ENCODE peak calls at places on chromosomes 4 and X, in six cellular contexts. Z, O, S, P, D and Q are unnamed samples.

GRCh38 chrX:77668391-77669237 is 117.4 kb downstream of the ATRX start:
- DNase-seq in Z (peak; percentile 5), S (no peak), P (no peak), O (no peak), D (peak; percentile 44), Q (no peak)

GRCh38 chr4:171117457-171117856 is 695.7 kb upstream of the GALNTL6 start:
- DNase-seq in O (no peak), Z (no peak), D (peak; percentile 8), P (no peak), S (no peak), Q (no peak)

GRCh38 chr4:176185068-176185467 is 10.3 kb downstream of the SPATA4 start:
- DNase-seq in O (no peak), S (no peak), Z (peak; percentile 60), D (peak; percentile 66), P (no peak), Q (no peak)

GRCh38 chr4:168800926-168801325 is 209.1 kb downstream of the CBR4 start:
- DNase-seq in S (no peak), P (no peak), Z (no peak), D (peak; percentile 49), O (no peak), Q (no peak)

GRCh38 chrX:10482262-10482661 is 138.1 kb downstream of the MID1 start:
- DNase-seq in O (peak; percentile 32), Z (no peak), P (no peak), D (no peak), S (no peak), Q (no peak)

GRCh38 chr4:128525387-128525786 is 237.8 kb upstream of the PGRMC2 start:
- DNase-seq in P (no peak), S (no peak), D (peak; percentile 41), Z (no peak), O (no peak), Q (no peak)

GRCh38 chr4:112637552-112637866 is 566 bp downstream of the LARP7 start:
- DNase-seq in O (no peak), D (no peak), P (no peak), S (no peak), Z (no peak), Q (no peak)

GRCh38 chr4:172245493-172245892 is 432.3 kb downstream of the GALNTL6 start:
- DNase-seq in D (no peak), P (no peak), Z (no peak), O (no peak), S (no peak), Q (no peak)

GRCh38 chrX:36856849-36857248 is 151.3 kb upstream of the FAM47C start:
- DNase-seq in Z (no peak), O (no peak), D (no peak), P (no peak), S (no peak), Q (no peak)

GRCh38 chrX:65993332-65993731 is 46.5 kb downstream of the VSIG4 start:
- DNase-seq in Z (no peak), P (no peak), D (no peak), S (no peak), O (no peak), Q (no peak)

GRCh38 chr4:158824425-158825274 is 55.8 kb downstream of the FNIP2 start:
- DNase-seq in O (no peak), Z (no peak), S (no peak), P (no peak), D (no peak), Q (no peak)